ENCODE peak calls at places on chromosomes 2 and 18, in seven cellular contexts. K, V, T, F, P, A and E are unnamed samples.

GRCh38 chr2:178478102-178478441 is 328 bp downstream of the FKBP7 start:
- DNase-seq in K (no peak), V (peak), T (peak), F (no peak), P (no peak), A (peak), E (no peak)

GRCh38 chr2:73112913-73113633 is at the start of gene RAB11FIP5:
- DNase-seq in K (peak), V (peak), T (peak), F (peak), P (peak), A (peak), E (no peak)

GRCh38 chr2:637406-637776 is 39.8 kb downstream of the TMEM18 start:
- DNase-seq in K (no peak), V (no peak), T (no peak), F (no peak), P (no peak), A (no peak), E (no peak)

GRCh38 chr2:223797073-223797472 is 40.3 kb downstream of the AP1S3 start:
- DNase-seq in K (no peak), V (peak), T (no peak), F (peak), P (peak), A (peak), E (no peak)

GRCh38 chr2:139214806-139215205 is 434.6 kb upstream of the NXPH2 start:
- DNase-seq in K (no peak), V (no peak), T (no peak), F (no peak), P (no peak), A (no peak), E (no peak)

GRCh38 chr2:121828281-121828731 is 72.9 kb downstream of the TSN start:
- DNase-seq in K (no peak), V (no peak), T (peak), F (no peak), P (no peak), A (no peak), E (no peak)

GRCh38 chr2:58039170-58039611 is 7.4 kb upstream of the VRK2 start:
- DNase-seq in K (no peak), V (peak), T (no peak), F (no peak), P (no peak), A (peak), E (no peak)

GRCh38 chr2:119431976-119432881 is 575 bp downstream of the TMEM37 start:
- DNase-seq in K (no peak), V (peak), T (peak), F (no peak), P (peak), A (peak), E (no peak)

GRCh38 chr2:121527009-121527682 is 3.5 kb upstream of the RNU4ATAC start:
- DNase-seq in K (no peak), V (peak), T (no peak), F (no peak), P (no peak), A (peak), E (no peak)

GRCh38 chr18:34595673-34596072 is 114.4 kb upstream of the DTNA start:
- DNase-seq in K (no peak), V (peak), T (peak), F (peak), P (no peak), A (peak), E (no peak)

GRCh38 chr2:10760794-10761504 is 39.5 kb downstream of the ATP6V1C2 start:
- DNase-seq in K (no peak), V (no peak), T (no peak), F (no peak), P (no peak), A (no peak), E (no peak)

GRCh38 chr2:38806407-38807071 is 28.5 kb downstream of the GEMIN6 start:
- DNase-seq in K (no peak), V (no peak), T (no peak), F (no peak), P (no peak), A (no peak), E (no peak)

GRCh38 chr2:187577310-187577709 is 23.1 kb upstream of the TFPI start:
- DNase-seq in K (no peak), V (no peak), T (peak), F (peak), P (no peak), A (no peak), E (no peak)

GRCh38 chr2:227515742-227516141 is 43.8 kb downstream of the AGFG1 start:
- DNase-seq in K (no peak), V (no peak), T (no peak), F (no peak), P (no peak), A (no peak), E (no peak)

GRCh38 chr2:216370961-216371633 is 1.2 kb downstream of the MARCHF4 start:
- DNase-seq in K (no peak), V (no peak), T (peak), F (no peak), P (no peak), A (no peak), E (no peak)

GRCh38 chr2:224416656-224417360 is 14.9 kb upstream of the FAM124B start:
- DNase-seq in K (no peak), V (no peak), T (no peak), F (no peak), P (no peak), A (no peak), E (no peak)

GRCh38 chr18:63099848-63100625 is 219.5 kb downstream of the BCL2 start:
- DNase-seq in K (peak), V (no peak), T (no peak), F (no peak), P (peak), A (no peak), E (no peak)

GRCh38 chr2:229408356-229408755 is 137.3 kb upstream of the PID1 start:
- DNase-seq in K (no peak), V (peak), T (peak), F (peak), P (peak), A (peak), E (peak)

GRCh38 chr18:33014060-33014796 is 241.4 kb upstream of the KLHL14 start:
- DNase-seq in K (no peak), V (no peak), T (no peak), F (no peak), P (no peak), A (no peak), E (no peak)

GRCh38 chr18:27298215-27298804 is 113.2 kb upstream of the CHST9 start:
- DNase-seq in K (no peak), V (no peak), T (peak), F (no peak), P (no peak), A (no peak), E (no peak)

GRCh38 chr2:66237470-66238354 is 197.2 kb upstream of the MEIS1 start:
- DNase-seq in K (no peak), V (no peak), T (no peak), F (no peak), P (no peak), A (peak), E (no peak)

GRCh38 chr2:145006957-145007672 is 487.2 kb upstream of the ZEB2 start:
- DNase-seq in K (no peak), V (peak), T (no peak), F (no peak), P (peak), A (peak), E (peak)

GRCh38 chr18:13379930-13380665 is 161.5 kb downstream of the LDLRAD4 start:
- DNase-seq in K (no peak), V (no peak), T (no peak), F (no peak), P (no peak), A (no peak), E (no peak)

GRCh38 chr2:128624425-128624795 is 305.7 kb upstream of the HS6ST1 start:
- DNase-seq in K (no peak), V (no peak), T (no peak), F (no peak), P (no peak), A (no peak), E (no peak)

GRCh38 chr18:3060667-3061580 is 48.0 kb upstream of the LPIN2 start:
- DNase-seq in K (no peak), V (no peak), T (no peak), F (no peak), P (no peak), A (no peak), E (no peak)

GRCh38 chr2:216495656-216496055 is 3.0 kb upstream of the RPL37A start:
- DNase-seq in K (no peak), V (peak), T (no peak), F (no peak), P (no peak), A (peak), E (no peak)

GRCh38 chr2:9699139-9699823 is 68.5 kb upstream of the YWHAQ start:
- DNase-seq in K (no peak), V (peak), T (no peak), F (no peak), P (no peak), A (peak), E (peak)

GRCh38 chr2:133760366-133760765 is 192.1 kb upstream of the NCKAP5 start:
- DNase-seq in K (no peak), V (peak), T (no peak), F (no peak), P (no peak), A (peak), E (no peak)

GRCh38 chr18:31503011-31503410 is 5.0 kb downstream of the DSG2 start:
- DNase-seq in K (no peak), V (no peak), T (no peak), F (no peak), P (no peak), A (no peak), E (no peak)

GRCh38 chr18:48928787-48929186 is 22.0 kb downstream of the SMAD7 start:
- DNase-seq in K (no peak), V (no peak), T (no peak), F (no peak), P (peak), A (peak), E (no peak)
- H3K4me3 ChIP-seq in K (no peak), V (no peak), T (no peak), F (no peak), P (no peak), A (no peak), E (no peak)

GRCh38 chr2:186460465-186460864 is 25.6 kb upstream of the ZC3H15 start:
- DNase-seq in K (no peak), V (peak), T (peak), F (no peak), P (no peak), A (peak), E (no peak)
- TF ChIP-seq CTCF in K (no peak), V (peak), T (peak), F (peak), P (peak), A (peak), E (no peak)

DNA sequence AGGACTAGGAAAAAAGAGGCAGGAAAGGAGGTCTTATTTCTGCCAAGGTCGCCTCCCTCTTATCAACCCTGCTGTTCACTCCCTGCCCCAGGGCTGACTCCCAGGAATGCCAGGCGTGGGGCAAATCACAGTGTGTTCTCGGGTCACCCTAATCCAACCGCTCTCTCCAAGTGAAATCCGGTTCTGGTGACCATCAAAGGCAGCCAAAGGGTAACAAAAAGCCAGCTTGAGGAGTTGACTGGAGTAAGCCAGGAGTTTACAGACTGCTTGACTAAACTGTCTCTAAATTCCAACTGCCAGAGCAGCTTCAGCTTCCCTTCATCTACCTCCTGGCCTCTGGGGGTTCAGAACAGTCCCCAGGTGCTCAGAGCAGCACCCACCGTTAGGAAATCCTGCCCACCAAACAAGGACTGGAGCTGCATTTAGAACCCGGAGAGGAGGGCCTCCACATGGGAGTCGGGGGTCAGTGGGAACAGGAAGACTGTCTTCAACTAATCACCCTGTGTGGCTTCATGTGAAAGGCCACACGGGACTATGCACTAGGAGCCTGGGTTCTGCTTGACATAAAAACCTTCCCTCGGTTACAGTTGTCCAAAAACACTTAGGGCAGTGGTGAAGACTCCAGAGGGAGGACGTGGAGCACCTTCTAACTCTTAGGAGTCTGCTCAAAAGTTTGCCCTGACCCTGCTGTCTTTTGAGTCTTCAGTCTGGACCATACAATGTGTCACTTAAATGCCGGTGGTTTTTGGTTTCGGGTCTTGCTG is 24.2 kb upstream of the MCFD2 start:
- DNase-seq in K (peak), V (no peak), T (no peak), F (no peak), P (peak), A (no peak), E (no peak)
- H3K4me3 ChIP-seq in K (no peak), V (no peak), T (peak), F (peak), P (no peak), A (peak), E (peak)

DNA sequence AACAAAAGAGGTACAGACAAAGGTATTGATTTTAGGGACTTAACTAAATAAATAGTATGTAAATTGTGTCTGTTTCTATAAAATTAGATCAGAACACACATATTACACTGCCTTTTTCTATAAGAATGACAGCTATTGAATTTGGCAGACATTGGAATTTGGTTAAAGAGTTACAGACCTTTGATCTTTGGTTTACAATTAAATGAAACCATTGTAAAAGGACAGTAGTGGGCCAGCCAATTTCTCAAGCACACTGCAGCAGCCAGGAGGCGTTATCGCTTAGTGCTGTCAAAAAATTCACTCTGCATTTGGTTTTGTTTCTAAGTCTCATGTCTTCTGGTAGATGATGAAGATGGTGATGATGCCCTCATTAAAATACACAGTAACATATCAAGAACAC is 175.9 kb downstream of the NR4A2 start:
- DNase-seq in K (peak), V (no peak), T (peak), F (no peak), P (peak), A (peak), E (no peak)
- TF ChIP-seq CTCF in K (peak), V (peak), T (peak), F (peak), P (peak), A (no peak), E (no peak)

DNA sequence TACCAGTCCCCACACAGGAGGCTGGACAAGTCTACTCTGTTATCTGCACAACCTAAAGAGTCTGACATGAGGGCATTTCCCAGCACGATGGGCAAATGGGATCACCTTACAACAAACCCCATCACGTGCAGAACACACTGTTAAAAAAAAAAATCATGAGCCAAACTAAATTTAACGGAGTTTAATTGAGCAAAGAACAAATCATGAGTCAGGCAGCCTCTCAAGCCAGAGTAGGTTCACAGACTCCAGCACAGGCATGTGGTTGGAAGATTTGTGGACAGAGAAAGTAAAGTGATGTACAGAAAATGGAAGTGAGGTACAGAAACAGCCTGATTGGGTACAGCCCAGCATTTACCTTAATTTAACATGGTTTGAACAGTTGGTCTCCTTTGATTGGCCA is 59.9 kb downstream of the KYNU start:
- DNase-seq in K (no peak), V (peak), T (no peak), F (no peak), P (no peak), A (no peak), E (no peak)
- H3K4me3 ChIP-seq in K (no peak), V (no peak), T (no peak), F (no peak), P (no peak), A (no peak), E (no peak)

GRCh38 chr2:197115325-197115724 is 188.8 kb upstream of the PGAP1 start:
- DNase-seq in K (no peak), V (no peak), T (no peak), F (no peak), P (no peak), A (no peak), E (no peak)

GRCh38 chr2:197109326-197109725 is 182.8 kb upstream of the PGAP1 start:
- DNase-seq in K (no peak), V (no peak), T (no peak), F (no peak), P (no peak), A (no peak), E (no peak)

GRCh38 chr2:197116306-197116879 is 189.9 kb upstream of the PGAP1 start:
- DNase-seq in K (no peak), V (no peak), T (no peak), F (no peak), P (no peak), A (no peak), E (no peak)

GRCh38 chr2:197108758-197109157 is 182.3 kb upstream of the PGAP1 start:
- DNase-seq in K (peak), V (peak), T (no peak), F (no peak), P (peak), A (peak), E (no peak)

DNA sequence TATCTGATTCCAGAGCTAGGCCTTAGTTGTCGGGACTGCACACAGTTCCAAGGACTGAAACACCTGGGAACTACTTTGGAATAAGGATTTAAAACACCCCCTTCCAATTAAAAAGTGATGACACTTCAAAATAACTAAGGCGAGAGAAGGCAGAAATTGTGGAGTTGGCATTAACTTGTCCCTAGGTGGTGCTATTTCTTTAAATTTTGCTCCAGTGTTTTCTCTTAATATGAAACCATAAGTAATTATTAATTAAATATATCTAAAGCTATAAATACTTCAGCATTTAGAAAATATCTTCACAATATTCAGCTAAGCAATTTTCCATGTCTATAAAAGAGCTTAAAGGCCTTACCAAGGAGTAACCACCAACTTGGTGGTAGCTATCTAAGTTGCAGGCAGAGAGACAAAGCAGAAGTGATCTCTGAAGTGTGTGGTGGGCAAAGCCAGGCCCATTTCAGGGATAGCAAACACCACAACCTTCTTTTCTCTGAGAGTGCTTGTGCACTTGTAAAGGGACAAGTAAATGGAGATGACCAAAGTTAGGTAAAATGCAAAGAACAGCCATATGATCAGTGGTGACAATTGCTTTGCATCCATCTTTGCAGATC is 186.8 kb upstream of the PGAP1 start:
- DNase-seq in K (no peak), V (peak), T (peak), F (peak), P (no peak), A (peak), E (no peak)
- TF ChIP-seq CTCF in K (peak), V (peak), T (peak), F (peak), P (peak), A (peak), E (peak)

GRCh38 chr2:174300114-174300513 is 34.6 kb upstream of the SP9 start:
- DNase-seq in K (no peak), V (peak), T (no peak), F (no peak), P (no peak), A (no peak), E (no peak)
- H3K4me3 ChIP-seq in K (no peak), V (no peak), T (no peak), F (no peak), P (no peak), A (no peak), E (no peak)

DNA sequence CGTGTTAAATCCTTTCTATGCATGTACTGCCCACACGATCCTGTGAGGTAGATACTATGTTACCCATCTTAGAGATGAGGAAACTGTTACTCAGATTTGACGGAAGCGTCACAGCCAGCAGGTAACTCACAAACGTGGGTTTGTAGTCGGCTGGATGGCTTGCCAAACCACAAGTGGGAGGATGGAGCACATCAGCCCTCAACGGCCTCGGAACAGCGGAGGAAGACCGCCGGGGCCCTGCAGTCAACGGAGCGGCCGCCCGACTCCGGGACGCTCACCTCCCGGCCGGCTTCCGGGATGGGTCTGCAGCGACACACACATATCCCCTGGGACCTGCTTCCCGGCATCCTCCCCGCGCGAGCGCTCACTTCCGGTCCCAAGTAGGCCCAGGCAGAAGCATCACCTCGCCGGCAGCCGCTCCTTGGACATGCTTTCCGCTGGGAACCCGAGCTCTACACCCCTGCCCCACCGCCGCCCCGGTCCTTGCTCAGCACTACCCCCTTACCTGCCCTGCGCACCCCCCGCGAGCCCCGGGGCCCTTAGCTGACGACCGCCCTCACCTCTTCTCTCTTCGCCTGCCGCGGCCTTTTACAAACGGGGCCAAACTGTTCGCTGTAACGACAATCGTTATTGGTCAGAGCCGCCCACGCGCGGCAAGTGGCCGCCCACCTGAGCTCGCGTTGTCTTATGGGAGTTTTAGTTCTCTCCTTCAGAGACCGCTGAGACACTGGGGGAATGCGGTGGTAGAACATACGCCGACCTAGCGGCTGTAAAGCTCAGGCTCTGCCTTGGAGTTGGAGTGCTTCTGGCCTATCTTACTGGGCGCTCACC is at the start of gene C2orf42:
- DNase-seq in K (peak), V (peak), T (peak), F (peak), P (peak), A (peak), E (peak)
- TF ChIP-seq CTCF in K (no peak), V (peak), T (no peak), F (no peak), P (peak), A (no peak), E (no peak)

GRCh38 chr2:12433641-12433990 is 283.1 kb upstream of the TRIB2 start:
- DNase-seq in K (no peak), V (no peak), T (peak), F (no peak), P (peak), A (no peak), E (no peak)
- H3K4me3 ChIP-seq in K (no peak), V (no peak), T (no peak), F (no peak), P (no peak), A (no peak), E (no peak)